ENCODE peak calls at places on chromosome 6, in ten cellular contexts. E is substantia nigra; O is left colon; Y is adrenal gland; X is heart right ventricle; J is GM12891; N is HCEC 1CT; M is stimulated activated CD4-positive, alpha-beta T cell treated with anti-CD3 and anti-CD28 coated beads, Interleukin-15, amount 100 ng/mL, for 1 hour; W is neural crest cell; K is stimulated activated naive CD8-positive, alpha-beta T cell treated with anti-CD3 and anti-CD28 coated beads, Interleukin-15, Interleukin-2, amounts not matched to agents 100 U/mL and 50 U/mL, for 24 hours. H is an unnamed sample.

GRCh38 chr6:47034919-47035318 is 7.2 kb downstream of the ADGRF1 start:
- DNase-seq in W (no peak), M (no peak), J (no peak), E (no peak), X (peak; percentile 42), Y (peak; percentile 10), O (no peak), N (peak; percentile 47), K (no peak), H (no peak)

GRCh38 chr6:108671790-108672189 is 111.1 kb downstream of the FOXO3 start:
- DNase-seq in E (no peak), X (no peak), W (no peak), O (no peak), N (no peak), M (no peak), Y (no peak), J (no peak), K (no peak), H (no peak)

GRCh38 chr6:136153976-136154375 is 96.1 kb downstream of the MTFR2 start:
- DNase-seq in E (no peak), K (no peak), N (no peak), O (no peak), Y (no peak), J (no peak), W (no peak), X (no peak), M (no peak), H (no peak)

GRCh38 chr6:132968419-132968950 is 154.1 kb downstream of the RPS12 start:
- DNase-seq in M (no peak), K (no peak), X (no peak), N (no peak), O (no peak), Y (no peak), J (no peak), E (no peak), W (no peak), H (no peak)

GRCh38 chr6:4613795-4614194 is 162.4 kb upstream of the CDYL start:
- DNase-seq in W (no peak), N (no peak), Y (no peak), X (no peak), J (no peak), K (no peak), O (no peak), M (no peak), E (no peak), H (no peak)

GRCh38 chr6:160437153-160437552 is 89.0 kb downstream of the SLC22A3 start:
- DNase-seq in K (no peak), E (no peak), O (no peak), X (no peak), W (no peak), N (no peak), J (no peak), M (no peak), Y (no peak), H (no peak)

GRCh38 chr6:3211681-3212080 is 15.8 kb downstream of the TUBB2B start:
- DNase-seq in Y (no peak), E (peak; percentile 53), X (no peak), J (no peak), W (no peak), N (no peak), K (no peak), O (no peak), M (no peak), H (no peak)

GRCh38 chr6:81049425-81050042 is 702.9 kb downstream of the TENT5A start:
- DNase-seq in O (no peak), K (no peak), M (no peak), Y (no peak), W (no peak), E (no peak), X (no peak), J (no peak), N (no peak), H (no peak)

GRCh38 chr6:36130672-36131516 is 581 bp downstream of the MAPK13 start:
- DNase-seq in E (no peak), W (no peak), O (peak; percentile 84), N (no peak), M (peak; percentile 60), X (no peak), J (peak; percentile 43), Y (peak; percentile 77), K (peak; percentile 81), H (no peak)

GRCh38 chr6:84671188-84671587 is 93.2 kb downstream of the TBX18 start:
- DNase-seq in J (no peak), M (no peak), X (no peak), N (no peak), E (peak; percentile 1), W (no peak), O (no peak), K (no peak), Y (no peak), H (no peak)

H was measured in GM12864.